ENCODE peak calls at places on chromosomes 5 and 9, in ten cellular contexts. R is fibroblast of lung, T is hepatocyte, E is left lung, A is H9, Q is activated B cell treated with CpG ODN at 0.5 μM for 24 hours, Z is heart left ventricle, B is dorsolateral prefrontal cortex, N is HL-60, W is epithelial cell of esophagus. X is an unnamed sample.

GRCh38 chr5:10519729-10520128 is 44.1 kb upstream of the ANKRD33B start:
- DNase-seq in Z (no peak), A (no peak), N (no peak), B (no peak), R (no peak), Q (no peak), T (no peak), E (no peak), W (no peak), X (no peak)

GRCh38 chr9:128713941-128714573 is 9.9 kb downstream of the ZDHHC12 start:
- DNase-seq in B (no peak), E (peak; percentile 50), N (no peak), Q (no peak), W (no peak), A (peak; percentile 18), Z (no peak), T (no peak), R (no peak), X (no peak)

GRCh38 chr5:80987078-80987766 is 27.1 kb downstream of the RASGRF2 start:
- DNase-seq in Q (no peak), N (no peak), Z (no peak), B (no peak), E (no peak), W (no peak), T (no peak), R (no peak), A (no peak), X (no peak)

GRCh38 chr9:105280730-105281129 is 36.3 kb downstream of the SLC44A1 start:
- DNase-seq in Q (no peak), B (no peak), E (no peak), W (peak; percentile 99), Z (no peak), N (no peak), R (peak; percentile 66), A (no peak), T (no peak), X (no peak)

GRCh38 chr5:169146158-169146557 is 154.8 kb downstream of the SLIT3 start:
- DNase-seq in T (no peak), Z (no peak), W (peak; percentile 25), R (no peak), N (no peak), A (no peak), Q (no peak), E (no peak), B (no peak), X (no peak)

GRCh38 chr9:69476016-69476415 is 151.0 kb downstream of the ENTREP1 start:
- DNase-seq in W (peak; percentile 14), Z (no peak), E (no peak), R (no peak), Q (no peak), A (no peak), T (no peak), B (no peak), N (no peak), X (no peak)

GRCh38 chr5:132756542-132756941 is 9.3 kb downstream of the CCNI2 start:
- DNase-seq in T (no peak), B (no peak), Z (no peak), Q (no peak), E (no peak), W (no peak), R (no peak), N (no peak), A (no peak), X (no peak)

GRCh38 chr9:132242621-132243155 is 80.8 kb downstream of the NTNG2 start:
- DNase-seq in B (no peak), T (no peak), E (peak; percentile 84), A (peak; percentile 38), W (no peak), Q (no peak), Z (no peak), N (no peak), R (no peak), X (no peak)

GRCh38 chr5:34684281-34684979 is 28.3 kb downstream of the RAI14 start:
- DNase-seq in T (peak; percentile 75), A (no peak), E (no peak), R (peak; percentile 83), Z (peak; percentile 22), N (no peak), Q (no peak), W (peak; percentile 62), B (no peak), X (no peak)

GRCh38 chr9:118302721-118303120 is 598.5 kb downstream of the TLR4 start:
- DNase-seq in A (no peak), T (no peak), E (no peak), Q (no peak), N (no peak), W (no peak), R (no peak), B (no peak), Z (no peak), X (no peak)

GRCh38 chr5:115594343-115595047 is 7.8 kb downstream of the TICAM2 start:
- DNase-seq in N (no peak), T (no peak), A (no peak), Z (no peak), Q (no peak), E (no peak), W (no peak), B (no peak), R (peak; percentile 40), X (no peak)

GRCh38 chr5:15383021-15383420 is 117.0 kb upstream of the FBXL7 start:
- DNase-seq in A (no peak), T (no peak), E (no peak), W (no peak), B (no peak), Z (no peak), N (no peak), R (no peak), Q (no peak), X (no peak)

GRCh38 chr5:15384581-15384980 is 115.4 kb upstream of the FBXL7 start:
- DNase-seq in Z (no peak), A (no peak), N (no peak), Q (no peak), R (no peak), T (no peak), B (no peak), E (peak; percentile 52), W (no peak), X (no peak)

GRCh38 chr5:15385037-15385436 is 114.9 kb upstream of the FBXL7 start:
- DNase-seq in A (no peak), Q (no peak), W (no peak), Z (no peak), B (no peak), T (no peak), N (no peak), R (no peak), E (peak; percentile 50), X (no peak)

GRCh38 chr5:15384176-15384575 is 115.8 kb upstream of the FBXL7 start:
- DNase-seq in A (no peak), B (no peak), R (no peak), W (no peak), N (no peak), T (no peak), Z (no peak), Q (no peak), E (no peak), X (no peak)

DNA sequence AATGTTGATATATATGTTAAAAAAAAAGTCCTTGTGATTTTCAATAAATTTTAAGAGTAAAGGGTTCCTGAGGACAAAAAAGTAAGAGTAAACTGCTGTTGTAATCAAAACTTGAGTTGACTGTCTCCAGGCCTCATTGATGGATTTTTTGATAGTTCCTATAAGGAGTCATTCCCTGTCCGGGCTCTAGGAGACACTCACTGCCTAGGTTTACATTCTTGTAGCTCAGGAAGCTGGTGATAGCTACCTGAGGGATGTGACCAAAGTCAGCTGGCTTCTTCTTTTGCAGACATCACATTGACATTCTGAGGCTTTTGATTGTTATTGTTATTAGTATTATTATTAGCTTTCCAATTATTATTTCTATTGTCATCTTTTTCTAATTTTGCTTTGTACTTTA is 116.5 kb upstream of the FBXL7 start:
- DNase-seq in N (peak; percentile 2), R (peak; percentile 12), A (no peak), T (peak; percentile 35), Q (no peak), W (peak; percentile 16), E (no peak), B (no peak), Z (no peak), X (no peak)
- TF ChIP-seq CTCF in N (no peak), R (peak; percentile 45), A (peak; percentile 74), T (peak; percentile 50), Q (no peak), W (peak; percentile 37), E (no peak), B (no peak), Z (no peak), X (peak; percentile 38)

DNA sequence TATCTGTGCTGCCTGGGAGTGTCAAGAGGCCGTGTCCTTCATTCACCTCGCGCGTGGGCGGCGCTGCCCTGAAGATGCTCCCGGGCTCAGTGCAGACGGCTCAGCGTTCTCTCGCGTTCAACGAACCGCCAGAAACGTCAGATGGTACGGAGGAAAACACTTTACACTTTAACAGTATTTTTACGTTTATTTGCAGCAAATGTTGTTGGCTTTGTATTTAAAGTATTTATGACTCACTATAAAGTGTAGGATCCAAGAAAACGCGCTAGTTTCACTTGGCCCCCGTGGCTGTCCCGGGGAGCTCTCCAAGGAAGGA is 544 bp upstream of the ERCC6L2 start:
- DNase-seq in Q (peak; percentile 37), B (peak; percentile 48), E (peak; percentile 86), N (peak; percentile 25), T (peak; percentile 82), W (peak; percentile 54), R (no peak), Z (peak; percentile 62), A (peak; percentile 31), X (no peak)
- TF ChIP-seq CTCF in Q (no peak), B (no peak), E (no peak), N (no peak), T (no peak), W (no peak), R (no peak), Z (no peak), A (no peak), X (no peak)

GRCh38 chr9:18146329-18146728 is 327.6 kb upstream of the ADAMTSL1 start:
- DNase-seq in R (no peak), T (no peak), Z (no peak), B (no peak), E (no peak), N (no peak), Q (no peak), W (no peak), A (no peak), X (no peak)

DNA sequence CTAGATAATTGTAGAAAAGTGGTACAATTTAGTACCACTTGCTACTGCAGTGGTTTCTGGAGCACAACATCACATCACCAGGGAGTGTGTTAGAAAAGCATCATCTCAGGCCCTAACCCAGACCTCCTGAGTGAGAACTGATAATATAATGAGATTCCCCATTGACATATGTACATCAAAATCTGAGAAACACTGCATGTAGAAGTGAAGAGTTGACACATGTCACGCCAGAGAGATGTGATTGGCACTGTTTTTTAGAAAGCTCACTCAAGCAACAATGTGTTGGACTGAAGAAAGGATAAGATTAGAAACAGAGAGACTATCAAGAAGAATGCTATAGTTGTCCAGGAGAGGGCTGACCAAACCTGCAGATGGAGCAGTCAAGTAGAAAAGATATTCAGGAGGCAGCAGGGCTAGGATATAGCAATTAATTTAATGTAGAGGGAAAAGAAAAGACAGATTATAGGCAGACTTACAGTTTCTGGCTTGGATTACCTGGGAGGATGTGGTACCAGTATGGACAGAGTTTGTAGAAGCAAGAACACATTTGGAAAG is 324.4 kb upstream of the ADAMTSL1 start:
- DNase-seq in N (no peak), A (no peak), Q (no peak), E (no peak), B (no peak), R (no peak), T (no peak), Z (no peak), W (peak; percentile 15), X (no peak)
- TF ChIP-seq CTCF in N (no peak), A (peak; percentile 22), Q (no peak), E (no peak), B (no peak), R (peak; percentile 9), T (peak; percentile 23), Z (no peak), W (peak; percentile 25), X (no peak)

GRCh38 chr9:89466451-89467277 is 31.2 kb downstream of the SEMA4D start:
- DNase-seq in B (peak; percentile 3), T (no peak), N (no peak), R (no peak), Z (no peak), Q (no peak), W (no peak), A (no peak), E (no peak), X (no peak)
- TF ChIP-seq CTCF in B (no peak), T (no peak), N (no peak), R (no peak), Z (no peak), Q (no peak), W (no peak), A (no peak), E (no peak), X (no peak)